ENCODE peak calls at places on chromosome 2, in four cellular contexts. H, F, S and A are unnamed samples.

GRCh38 chr2:101311390-101312019 is 3.0 kb upstream of the RNF149 start:
- DNase-seq in F (no peak), S (no peak), H (no peak), A (peak)

GRCh38 chr2:125543968-125544514 is 1111.9 kb upstream of the GYPC start:
- DNase-seq in S (no peak), F (no peak), H (no peak), A (no peak)

GRCh38 chr2:70368545-70368944 is 66.7 kb upstream of the FAM136A start:
- DNase-seq in H (no peak), F (no peak), S (no peak), A (no peak)

GRCh38 chr2:229815858-229816257 is 101.5 kb upstream of the DNER start:
- DNase-seq in F (no peak), H (no peak), S (no peak), A (no peak)

GRCh38 chr2:223602972-223603371 is 811 bp upstream of the SCG2 start:
- DNase-seq in F (no peak), S (no peak), H (no peak), A (no peak)

GRCh38 chr2:10914272-10914693 is 2.5 kb downstream of the KCNF1 start:
- DNase-seq in F (no peak), S (peak), H (no peak), A (peak)

GRCh38 chr2:66862871-66863650 is 428.1 kb downstream of the MEIS1 start:
- DNase-seq in H (no peak), S (no peak), F (no peak), A (no peak)

GRCh38 chr2:200845194-200845593 is 19.3 kb downstream of the CLK1 start:
- DNase-seq in H (no peak), S (no peak), F (no peak), A (no peak)

GRCh38 chr2:216081487-216082387 is at the start of the genes PECR and TMEM169:
- DNase-seq in S (peak), F (peak), H (peak), A (peak)

GRCh38 chr2:113857454-113857853 is 32.4 kb upstream of the ACTR3 start:
- DNase-seq in H (no peak), F (no peak), S (no peak), A (no peak)

GRCh38 chr2:237154050-237154638 is 68.5 kb downstream of the COPS8 start:
- DNase-seq in H (no peak), S (peak), F (no peak), A (no peak)

GRCh38 chr2:212953170-212953920 is 198.1 kb downstream of the IKZF2 start:
- DNase-seq in H (no peak), S (no peak), F (no peak), A (no peak)

GRCh38 chr2:166957686-166958085 is 69.4 kb downstream of the XIRP2 start:
- DNase-seq in S (no peak), H (no peak), F (no peak), A (no peak)

GRCh38 chr2:127704641-127705243 is 3.4 kb downstream of the SFT2D3 start:
- DNase-seq in S (no peak), F (no peak), H (no peak), A (no peak)

GRCh38 chr2:112075490-112076260 is 20.6 kb downstream of the TMEM87B start:
- DNase-seq in H (no peak), F (no peak), S (no peak), A (no peak)

GRCh38 chr2:176188218-176188968 is at the start of gene HOXD1:
- DNase-seq in S (peak), F (no peak), H (peak), A (peak)

GRCh38 chr2:17658251-17658843 is 95.3 kb downstream of the SMC6 start:
- DNase-seq in H (no peak), S (no peak), F (no peak), A (no peak)

GRCh38 chr2:187338679-187339121 is 109.4 kb downstream of the CALCRL start:
- DNase-seq in S (no peak), F (no peak), H (no peak), A (no peak)

GRCh38 chr2:23556929-23557328 is 171.9 kb downstream of the KLHL29 start:
- DNase-seq in S (no peak), H (peak), F (no peak), A (no peak)

GRCh38 chr2:60152226-60152833 is 401.1 kb downstream of the BCL11A start:
- DNase-seq in F (no peak), H (no peak), S (peak), A (no peak)

GRCh38 chr2:106080955-106081354 is 113.1 kb downstream of the UXS1 start:
- DNase-seq in F (no peak), H (no peak), S (no peak), A (no peak)

GRCh38 chr2:153967248-153967973 is 95.7 kb downstream of the GALNT13 start:
- DNase-seq in F (no peak), S (no peak), H (no peak), A (no peak)

GRCh38 chr2:214244847-214245246 is 166.0 kb upstream of the VWC2L start:
- DNase-seq in H (no peak), F (no peak), S (no peak), A (no peak)

GRCh38 chr2:15912203-15912602 is 28.1 kb upstream of the MYCN start:
- DNase-seq in H (peak), S (no peak), F (peak), A (peak)

GRCh38 chr2:2117923-2118322 is 213.2 kb downstream of the MYT1L start:
- DNase-seq in F (no peak), H (no peak), S (no peak), A (no peak)

GRCh38 chr2:219452361-219453317 is 18.0 kb downstream of the SPEG start:
- DNase-seq in H (peak), F (peak), S (peak), A (peak)

GRCh38 chr2:42333579-42333978 is 27.4 kb downstream of the COX7A2L start:
- DNase-seq in H (no peak), S (no peak), F (no peak), A (no peak)

GRCh38 chr2:30708491-30709290 is 98.6 kb downstream of the CAPN13 start:
- DNase-seq in H (no peak), S (peak), F (no peak), A (no peak)

GRCh38 chr2:61763605-61764034 is 90.2 kb downstream of the FAM161A start:
- DNase-seq in H (peak), F (peak), S (peak), A (peak)

GRCh38 chr2:42696987-42697386 is 66.9 kb downstream of the OXER1 start:
- DNase-seq in F (no peak), S (no peak), H (no peak), A (no peak)

GRCh38 chr2:208092093-208092832 is 32.1 kb downstream of the CRYGD start:
- DNase-seq in S (no peak), F (no peak), H (no peak), A (no peak)

GRCh38 chr2:57720728-57721627 is 325.6 kb upstream of the VRK2 start:
- DNase-seq in F (no peak), H (peak), S (peak), A (peak)

GRCh38 chr2:106124787-106125549 is 69.1 kb downstream of the UXS1 start:
- DNase-seq in S (no peak), F (no peak), H (no peak), A (no peak)

GRCh38 chr2:58608146-58608545 is 367.0 kb upstream of the FANCL start:
- DNase-seq in H (no peak), F (no peak), S (no peak), A (no peak)

GRCh38 chr2:71071681-71072398 is 3.4 kb downstream of the NAGK start:
- DNase-seq in H (no peak), F (no peak), S (no peak), A (peak)

GRCh38 chr2:120531863-120532600 is 186.1 kb downstream of the INHBB start:
- DNase-seq in S (no peak), F (no peak), H (no peak), A (no peak)

GRCh38 chr2:189982777-189983394 is 79.6 kb downstream of the MSTN start:
- DNase-seq in S (peak), H (no peak), F (no peak), A (no peak)

DNA sequence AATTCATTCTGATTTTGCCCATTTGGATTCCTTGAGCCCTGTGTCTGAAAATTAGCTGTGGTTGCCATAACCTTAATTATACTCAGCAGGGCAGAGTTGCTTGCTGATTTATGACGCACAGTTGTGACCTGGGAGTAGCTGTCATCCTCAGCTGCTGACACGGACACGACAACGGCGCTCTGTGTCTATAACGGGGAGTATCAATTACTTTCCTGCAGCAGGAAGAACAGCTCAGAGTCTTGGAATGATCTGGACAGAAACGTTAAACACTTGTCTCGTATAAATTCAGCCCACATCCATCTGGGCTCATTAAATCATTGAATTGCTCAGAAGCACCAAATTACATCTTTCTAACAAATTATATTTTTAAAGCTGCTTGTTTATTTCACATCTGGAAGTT is 116.3 kb downstream of the SEPTIN10 start:
- DNase-seq in F (no peak), S (no peak), H (no peak), A (no peak)
- TF ChIP-seq POLR2AphosphoS5 in F (no peak), S (no peak), H (no peak), A (no peak)

DNA sequence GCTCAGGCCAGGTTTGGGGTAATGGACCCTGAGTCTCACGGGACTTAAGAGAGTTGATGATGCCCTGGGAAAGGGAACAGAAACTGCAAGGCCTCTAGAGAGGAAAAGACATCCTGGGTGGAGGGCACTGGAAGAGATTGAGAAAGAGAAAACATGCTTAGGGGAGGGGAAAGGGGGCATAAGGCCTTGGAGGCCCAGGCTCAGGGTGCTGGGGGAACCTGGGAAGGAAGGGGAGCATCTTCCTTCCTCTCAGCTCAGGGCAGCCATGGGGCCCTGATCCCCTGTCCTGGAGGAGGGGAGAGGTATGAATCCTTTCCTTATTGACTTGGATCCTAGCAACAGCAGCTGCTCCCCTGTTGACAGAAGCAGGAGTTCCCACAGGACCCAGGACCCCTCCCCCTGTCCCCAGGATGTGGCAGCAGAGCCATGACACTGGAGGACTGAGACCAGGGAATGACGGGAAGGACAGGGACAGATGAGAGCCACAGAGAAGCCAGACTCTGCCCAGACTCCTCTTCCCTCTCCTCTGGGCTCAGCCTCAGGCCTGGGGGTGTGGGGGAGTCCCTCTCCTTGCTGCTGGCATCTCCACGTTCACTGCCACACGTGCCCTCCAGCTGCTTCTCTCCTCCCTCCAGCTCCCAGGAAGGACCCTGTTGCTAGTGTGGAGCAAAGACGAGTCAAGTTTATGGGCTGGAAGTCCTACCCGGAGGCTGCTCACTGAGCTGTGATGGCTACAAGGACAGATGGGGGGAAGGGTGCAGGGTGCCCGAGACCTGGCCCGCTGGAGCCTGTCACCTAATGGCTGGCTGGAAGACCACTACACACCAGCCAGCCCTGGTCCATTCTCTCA is 834 bp downstream of the GPBAR1 start:
- DNase-seq in H (no peak), S (no peak), F (no peak), A (no peak)
- H3K27ac ChIP-seq in H (no peak), S (no peak), F (peak), A (peak)

DNA sequence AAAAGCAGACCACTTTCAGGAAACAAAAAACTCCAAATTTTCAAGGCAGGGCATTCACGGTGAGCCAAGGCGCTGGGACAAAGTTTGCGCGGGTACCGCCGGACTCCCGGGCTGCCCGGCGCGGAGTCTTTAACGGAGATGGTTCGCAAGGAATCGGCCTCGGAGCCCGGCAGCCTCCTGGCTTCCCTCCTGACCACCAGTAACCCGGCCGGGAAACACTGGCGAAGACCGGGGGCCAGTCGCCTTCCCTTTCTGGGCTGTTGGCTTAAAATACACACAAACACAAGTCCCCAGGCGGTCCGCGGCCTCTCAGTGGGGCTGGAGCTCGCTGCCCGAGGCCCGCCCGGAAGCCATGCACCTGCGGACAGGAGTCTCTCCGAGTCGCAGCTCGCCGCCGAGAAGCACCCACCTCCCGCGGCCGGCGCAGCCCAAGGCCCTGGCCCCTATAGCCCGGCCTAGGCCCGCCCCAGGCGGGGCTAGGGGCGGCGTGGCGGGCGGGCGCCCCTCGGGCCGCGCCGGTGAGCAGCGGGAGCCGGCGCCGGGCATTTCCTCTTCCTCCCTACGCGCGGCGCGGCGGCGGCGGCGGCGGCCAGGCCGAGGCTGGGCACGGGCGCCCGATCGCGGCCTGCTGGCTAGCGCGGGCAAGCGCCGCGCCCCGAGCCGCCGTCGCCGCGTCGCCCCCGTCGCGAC is 550 bp upstream of the KCMF1 start:
- DNase-seq in S (peak), F (peak), H (peak), A (peak)
- TF ChIP-seq POLR2A in S (peak), F (no peak), H (peak), A (peak)

GRCh38 chr2:218291934-218292699 is at the start of gene TMBIM1:
- DNase-seq in H (no peak), S (peak), F (peak), A (peak)

GRCh38 chr2:218290316-218291261 is 1.7 kb downstream of the TMBIM1 start:
- DNase-seq in H (no peak), S (no peak), F (no peak), A (peak)

GRCh38 chr2:218291318-218291933 is 877 bp downstream of the TMBIM1 start:
- DNase-seq in S (no peak), H (no peak), F (no peak), A (no peak)

GRCh38 chr2:218292700-218293014 is 354 bp upstream of the TMBIM1 start:
- DNase-seq in S (no peak), H (no peak), F (no peak), A (no peak)

GRCh38 chr2:218289639-218290315 is 2.5 kb downstream of the TMBIM1 start:
- DNase-seq in S (no peak), F (no peak), H (peak), A (no peak)
- TF ChIP-seq POLR2AphosphoS5 in S (no peak), F (no peak), H (peak), A (peak)

GRCh38 chr2:172228177-172228785 is 125.6 kb upstream of the DLX2 start:
- DNase-seq in H (peak), S (no peak), F (peak), A (no peak)

GRCh38 chr2:172227719-172228118 is 125.0 kb upstream of the DLX2 start:
- DNase-seq in H (peak), S (no peak), F (peak), A (no peak)

GRCh38 chr2:172230301-172230700 is 127.6 kb upstream of the DLX2 start:
- DNase-seq in S (no peak), H (no peak), F (no peak), A (no peak)

GRCh38 chr2:172230783-172231446 is 128.2 kb upstream of the DLX2 start:
- DNase-seq in F (peak), H (peak), S (no peak), A (no peak)

DNA sequence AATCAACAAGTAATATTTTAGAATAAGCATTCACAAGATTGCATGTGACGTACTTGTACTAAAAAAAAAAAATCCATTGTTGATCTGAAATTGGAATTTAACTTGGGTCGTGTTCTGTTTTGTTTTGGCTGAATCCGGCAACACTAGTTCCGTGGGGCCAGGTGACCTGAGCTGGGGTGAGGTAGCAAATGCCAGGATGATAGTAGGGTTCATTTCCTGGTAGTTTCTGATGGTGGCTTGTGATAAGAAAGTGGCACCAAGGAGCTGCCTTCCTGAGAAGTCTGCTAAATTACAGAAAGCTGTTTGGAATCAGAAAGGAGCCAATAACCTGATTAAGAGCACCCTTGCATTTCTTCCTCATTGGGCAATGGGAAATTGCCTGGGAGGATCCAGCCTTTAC is 126.4 kb upstream of the DLX2 start:
- DNase-seq in H (peak), S (no peak), F (no peak), A (no peak)
- H3K27ac ChIP-seq in H (peak), S (no peak), F (peak), A (peak)